ENCODE peak calls at places on chromosomes 3 and 15, in four cellular contexts. J is HepG2, T is neural progenitor cell, W is PC-3. H is an unnamed sample.

GRCh38 chr3:102163039-102163817 is 271.6 kb upstream of the ZPLD1 start:
- DNase-seq in J (no peak), T (no peak), W (peak), H (peak)

GRCh38 chr3:131036200-131036816 is 9.6 kb downstream of the NEK11 start:
- DNase-seq in J (no peak), T (no peak), W (peak), H (no peak)

GRCh38 chr3:160053048-160053391 is 64.4 kb downstream of the IL12A start:
- DNase-seq in J (no peak), T (no peak), W (no peak), H (no peak)

GRCh38 chr15:65835452-65835851 is 33.8 kb upstream of the RAB11A start:
- DNase-seq in J (no peak), T (no peak), W (no peak), H (no peak)

GRCh38 chr15:65642588-65642987 is 20.9 kb downstream of the SLC24A1 start:
- DNase-seq in J (no peak), T (no peak), W (no peak), H (no peak)

GRCh38 chr3:45881031-45882022 is 5.0 kb upstream of the CCR9 start:
- DNase-seq in J (no peak), T (no peak), W (peak), H (no peak)

GRCh38 chr3:159775372-159775961 is 213.2 kb upstream of the IL12A start:
- DNase-seq in J (no peak), T (peak), W (no peak), H (no peak)

GRCh38 chr3:160103397-160103796 is 114.8 kb downstream of the IL12A start:
- DNase-seq in J (no peak), T (no peak), W (no peak), H (no peak)

GRCh38 chr3:50154476-50154839 is 666 bp upstream of the SEMA3F start:
- DNase-seq in J (no peak), T (no peak), W (no peak), H (no peak)

GRCh38 chr3:186281172-186281571 is 80.9 kb downstream of the DGKG start:
- DNase-seq in J (no peak), T (no peak), W (peak), H (no peak)

GRCh38 chr3:46565607-46566039 is 479 bp downstream of the LRRC2 start:
- DNase-seq in J (peak), T (peak), W (no peak), H (peak)

GRCh38 chr3:85576801-85577200 is 618.0 kb downstream of the CADM2 start:
- DNase-seq in J (no peak), T (no peak), W (no peak), H (no peak)

GRCh38 chr15:69513450-69513849 is 60.8 kb downstream of the RPLP1 start:
- DNase-seq in J (no peak), T (no peak), W (no peak), H (no peak)

GRCh38 chr3:38960953-38961622 is 90.7 kb downstream of the SCN11A start:
- DNase-seq in J (peak), T (peak), W (peak), H (peak)

GRCh38 chr3:189372205-189372764 is 200.5 kb downstream of the TPRG1 start:
- DNase-seq in J (no peak), T (no peak), W (no peak), H (no peak)

GRCh38 chr15:92087211-92087610 is 233.7 kb downstream of the SLCO3A1 start:
- DNase-seq in J (no peak), T (no peak), W (no peak), H (no peak)

GRCh38 chr3:127815641-127816605 is 6.4 kb downstream of the MGLL start:
- DNase-seq in J (no peak), T (no peak), W (no peak), H (peak)

GRCh38 chr3:187085021-187085666 is 54.2 kb downstream of the RPL39L start:
- DNase-seq in J (no peak), T (no peak), W (no peak), H (no peak)

GRCh38 chr15:57224664-57225063 is 151.6 kb upstream of the CGNL1 start:
- DNase-seq in J (no peak), T (no peak), W (peak), H (no peak)

GRCh38 chr3:196695849-196696226 is 16.2 kb downstream of the CEP19 start:
- DNase-seq in J (no peak), T (no peak), W (no peak), H (no peak)

GRCh38 chr3:146468234-146468931 is 978 bp downstream of the PLSCR2 start:
- DNase-seq in J (no peak), T (no peak), W (peak), H (no peak)

GRCh38 chr15:35108453-35108852 is 23.4 kb upstream of the NANOGP8 start:
- DNase-seq in J (no peak), T (no peak), W (no peak), H (no peak)

GRCh38 chr15:54841906-54842305 is 354.8 kb downstream of the RSL24D1 start:
- DNase-seq in J (no peak), T (no peak), W (no peak), H (no peak)

GRCh38 chr3:4977889-4978258 is 1.4 kb upstream of the BHLHE40 start:
- DNase-seq in J (no peak), T (no peak), W (no peak), H (no peak)

GRCh38 chr15:78077053-78077859 is at the start of gene TBC1D2B:
- DNase-seq in J (no peak), T (peak), W (peak), H (peak)

GRCh38 chr3:62587579-62588031 is 214.3 kb upstream of the FEZF2 start:
- DNase-seq in J (no peak), T (no peak), W (peak), H (peak)

GRCh38 chr3:9439331-9439730 is 41.9 kb downstream of the SETD5 start:
- DNase-seq in J (no peak), T (no peak), W (no peak), H (no peak)

GRCh38 chr3:51386852-51387229 is 1.8 kb downstream of the MANF start:
- DNase-seq in J (no peak), T (no peak), W (no peak), H (no peak)
- H3K4me2 ChIP-seq in J (peak), T (peak), W (peak), H (peak)

GRCh38 chr3:178966299-178967183 is 105.1 kb downstream of the ZMAT3 start:
- DNase-seq in J (peak), T (no peak), W (peak), H (peak)
- H2AFZ ChIP-seq in J (no peak), T (peak), W (peak), H (no peak)

GRCh38 chr3:71579301-71579933 is 4.1 kb downstream of the FOXP1 start:
- DNase-seq in J (no peak), T (no peak), W (no peak), H (no peak)
- H3K4me2 ChIP-seq in J (peak), T (peak), W (peak), H (peak)

GRCh38 chr3:140917769-140918168 is 23.9 kb upstream of the SLC25A36 start:
- DNase-seq in J (no peak), T (no peak), W (no peak), H (no peak)

GRCh38 chr3:140916603-140917002 is 25.0 kb upstream of the SLC25A36 start:
- DNase-seq in J (no peak), T (no peak), W (no peak), H (no peak)

GRCh38 chr3:140913728-140914127 is 27.9 kb upstream of the SLC25A36 start:
- DNase-seq in J (no peak), T (no peak), W (no peak), H (no peak)

GRCh38 chr3:140911822-140912221 is 29.8 kb upstream of the SLC25A36 start:
- DNase-seq in J (peak), T (no peak), W (no peak), H (peak)

DNA sequence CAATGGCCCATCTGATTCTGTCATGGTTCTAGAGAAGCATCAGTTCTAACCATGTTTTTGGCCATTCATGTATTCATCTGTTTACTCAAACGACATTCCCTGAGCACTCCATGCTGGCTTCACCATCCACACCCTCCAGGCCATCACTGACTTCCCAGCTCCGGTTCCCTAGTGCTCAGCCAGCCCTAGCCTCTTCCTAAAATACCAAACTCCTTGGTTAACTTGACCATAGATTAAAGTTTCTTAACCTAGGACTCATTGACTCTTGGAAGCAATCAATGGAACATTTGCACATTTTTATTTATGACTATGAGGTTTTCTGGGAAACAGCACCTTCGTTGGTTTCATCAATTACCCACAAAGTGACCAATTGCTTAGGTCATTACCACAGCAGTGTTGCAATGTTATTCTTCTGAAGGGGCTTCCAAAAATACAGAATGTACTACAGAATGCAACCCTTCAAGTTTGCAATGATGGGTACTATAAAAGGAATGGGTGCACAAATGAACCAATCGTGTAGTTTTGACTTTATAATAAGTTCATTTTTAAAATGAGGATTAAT is 27.2 kb upstream of the SLC25A36 start:
- DNase-seq in J (no peak), T (no peak), W (no peak), H (no peak)
- H2AFZ ChIP-seq in J (no peak), T (no peak), W (no peak), H (no peak)

GRCh38 chr15:70628542-70628941 is 134.8 kb downstream of the UACA start:
- DNase-seq in J (no peak), T (no peak), W (no peak), H (no peak)
- H3K4me2 ChIP-seq in J (no peak), T (no peak), W (no peak), H (no peak)

GRCh38 chr3:143533391-143533790 is 314.9 kb downstream of the SLC9A9 start:
- DNase-seq in J (no peak), T (no peak), W (no peak), H (no peak)

GRCh38 chr3:143531101-143531500 is 317.2 kb downstream of the SLC9A9 start:
- DNase-seq in J (no peak), T (no peak), W (no peak), H (no peak)

GRCh38 chr3:143536817-143537535 is 311.3 kb downstream of the SLC9A9 start:
- DNase-seq in J (no peak), T (no peak), W (no peak), H (no peak)

GRCh38 chr3:143538577-143538981 is 309.7 kb downstream of the SLC9A9 start:
- DNase-seq in J (no peak), T (no peak), W (no peak), H (no peak)

GRCh38 chr3:143535994-143536784 is 312.1 kb downstream of the SLC9A9 start:
- DNase-seq in J (no peak), T (no peak), W (no peak), H (no peak)
- H2AFZ ChIP-seq in J (no peak), T (no peak), W (no peak), H (no peak)

GRCh38 chr3:13076255-13076654 is 3.0 kb upstream of the IQSEC1 start:
- DNase-seq in J (no peak), T (no peak), W (no peak), H (no peak)

GRCh38 chr3:13072239-13073041 is 789 bp downstream of the IQSEC1 start:
- DNase-seq in J (no peak), T (peak), W (no peak), H (no peak)

GRCh38 chr3:13073042-13073906 is at the start of gene IQSEC1:
- DNase-seq in J (no peak), T (peak), W (no peak), H (peak)

GRCh38 chr3:13075318-13075717 is 2.1 kb upstream of the IQSEC1 start:
- DNase-seq in J (no peak), T (no peak), W (no peak), H (no peak)

DNA sequence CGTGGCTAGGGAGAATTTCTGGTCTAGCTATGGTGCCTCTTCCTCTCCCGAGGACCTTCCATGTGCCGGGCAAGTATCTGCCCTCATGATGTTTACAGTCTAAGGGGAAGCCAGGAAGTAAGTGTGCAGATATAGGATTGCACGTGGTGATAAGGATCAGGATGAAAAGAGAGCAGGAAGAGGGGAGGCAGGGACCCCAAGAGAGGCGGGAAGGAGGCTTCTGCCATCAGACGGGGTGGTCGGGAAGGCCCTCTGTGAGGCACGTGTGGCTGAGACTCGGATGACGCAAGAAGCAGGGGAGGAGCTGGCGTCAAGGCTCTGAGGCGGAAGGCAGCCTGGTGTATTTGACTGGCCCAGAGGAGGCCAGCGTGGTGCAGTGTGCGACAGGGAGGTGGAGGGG is 747 bp upstream of the IQSEC1 start:
- DNase-seq in J (no peak), T (no peak), W (no peak), H (no peak)
- H3K4me2 ChIP-seq in J (no peak), T (no peak), W (no peak), H (no peak)

DNA sequence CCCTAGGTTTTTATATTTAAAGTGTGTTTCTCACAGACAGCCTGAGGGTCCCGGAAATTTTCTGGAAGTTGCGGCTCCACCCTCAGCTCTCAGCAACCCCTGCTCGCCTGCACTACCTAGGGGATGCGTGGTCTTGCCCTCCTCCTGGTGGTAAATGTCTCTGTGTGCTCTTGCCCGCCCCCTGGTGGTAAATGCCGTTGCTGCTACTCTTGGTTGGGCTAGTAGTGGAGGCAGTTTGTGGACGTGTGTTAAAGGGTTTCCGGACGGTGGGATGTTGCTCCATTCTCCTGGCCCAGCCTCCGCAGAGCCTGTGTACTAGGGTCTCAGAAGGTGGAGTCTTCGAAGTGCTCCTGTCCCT is 27.4 kb downstream of the STOML1 start:
- DNase-seq in J (peak), T (peak), W (peak), H (peak)
- H2AFZ ChIP-seq in J (no peak), T (peak), W (peak), H (no peak)